ENCODE peak calls at places on chromosomes 13 and 19, in ten cellular contexts. R, Y, D, S, T, F, E, B, Z and O are unnamed samples.

GRCh38 chr13:113851480-113851803 is 12.4 kb downstream of the GAS6 start:
- DNase-seq in E (no peak), Y (no peak), F (no peak), Z (no peak), S (no peak), T (no peak), R (no peak), B (no peak), D (no peak), O (no peak)

GRCh38 chr13:46211521-46212351 is at the start of gene LRRC63:
- DNase-seq in S (peak; percentile 14), Z (peak; percentile 56), F (peak; percentile 81), R (peak; percentile 91), Y (peak; percentile 6), B (peak; percentile 84), E (peak; percentile 52), T (peak; percentile 26), D (peak; percentile 59), O (peak; percentile 77)

GRCh38 chr19:58328999-58329398 is 2.2 kb downstream of the ZSCAN22 start:
- DNase-seq in Y (peak; percentile 18), F (no peak), S (no peak), R (no peak), D (no peak), B (no peak), E (no peak), Z (no peak), T (no peak), O (no peak)

GRCh38 chr19:18637644-18638630 is 1.1 kb downstream of the KLHL26 start:
- DNase-seq in S (no peak), D (no peak), Z (peak; percentile 79), T (no peak), Y (no peak), B (no peak), R (no peak), E (no peak), F (no peak), O (no peak)

GRCh38 chr19:5880604-5881078 is 10.3 kb upstream of the FUT5 start:
- DNase-seq in T (no peak), Y (peak; percentile 48), Z (no peak), E (peak; percentile 52), F (no peak), S (no peak), R (peak; percentile 74), D (no peak), B (no peak), O (peak; percentile 65)

GRCh38 chr13:44934724-44935123 is 54.5 kb downstream of the NUFIP1 start:
- DNase-seq in R (no peak), F (peak; percentile 19), E (peak; percentile 87), T (no peak), Z (no peak), D (no peak), Y (no peak), S (no peak), B (no peak), O (no peak)

GRCh38 chr19:54073829-54074228 is 7.3 kb downstream of the TARM1 start:
- DNase-seq in F (no peak), T (no peak), D (no peak), R (no peak), E (no peak), Y (no peak), Z (no peak), B (no peak), S (no peak), O (no peak)

GRCh38 chr19:2428027-2428690 is 773 bp upstream of the TIMM13 start:
- DNase-seq in Z (peak; percentile 58), E (peak; percentile 40), S (no peak), B (no peak), R (peak; percentile 67), Y (no peak), D (no peak), F (peak; percentile 39), T (no peak), O (peak; percentile 15)

GRCh38 chr19:351976-352625 is 7.5 kb upstream of the MIER2 start:
- DNase-seq in D (no peak), F (no peak), S (no peak), R (peak; percentile 57), T (no peak), B (no peak), E (no peak), Z (no peak), Y (no peak), O (no peak)

GRCh38 chr13:62290542-62290941 is 874.9 kb upstream of the PCDH20 start:
- DNase-seq in D (no peak), S (no peak), Y (no peak), R (no peak), B (no peak), F (no peak), Z (no peak), E (no peak), T (no peak), O (no peak)

GRCh38 chr19:38729653-38730469 is 14.4 kb downstream of the CAPN12 start:
- DNase-seq in Y (peak; percentile 43), D (peak; percentile 77), S (no peak), F (peak; percentile 67), E (peak; percentile 66), T (no peak), B (peak; percentile 74), R (peak; percentile 89), Z (peak; percentile 64), O (peak; percentile 79)

GRCh38 chr19:17751103-17751911 is at the start of gene FCHO1:
- DNase-seq in F (peak; percentile 39), Z (peak; percentile 58), R (peak; percentile 79), S (no peak), Y (no peak), T (no peak), D (peak; percentile 62), E (no peak), B (peak; percentile 84), O (no peak)